ENCODE peak calls at places on chromosomes 16 and 17, in eight cellular contexts. One of them, this sample, is unnamed. For H3K4me1, the result is how much of the 10 kb centered on the place peaks cover.

GRCh38 chr17:34249497-34249877 is 5.6 kb upstream of the CCL2 start:
- DNase-seq in tibial artery: no peak
- DNase-seq in suprapubic skin: no peak
- DNase-seq in fibroblast of lung: no peak
- DNase-seq in left lung: no peak
- DNase-seq in Peyer's patch: no peak
- DNase-seq in astrocyte: no peak
- DNase-seq in H1: no peak
- DNase-seq in this sample: no peak

GRCh38 chr17:37458805-37459204 is 30.9 kb upstream of the DUSP14 start:
- DNase-seq in tibial artery: no peak
- DNase-seq in suprapubic skin: no peak
- DNase-seq in fibroblast of lung: peak
- DNase-seq in left lung: no peak
- DNase-seq in Peyer's patch: no peak
- DNase-seq in astrocyte: peak
- DNase-seq in H1: no peak
- DNase-seq in this sample: no peak

GRCh38 chr17:75031972-75032895 is 14.5 kb downstream of the ATP5PD start:
- DNase-seq in tibial artery: peak
- DNase-seq in suprapubic skin: peak
- DNase-seq in fibroblast of lung: peak
- DNase-seq in left lung: peak
- DNase-seq in Peyer's patch: peak
- DNase-seq in astrocyte: peak
- DNase-seq in H1: peak
- DNase-seq in this sample: peak

GRCh38 chr17:13367154-13367553 is 234.6 kb downstream of the HS3ST3A1 start:
- DNase-seq in tibial artery: no peak
- DNase-seq in suprapubic skin: no peak
- DNase-seq in fibroblast of lung: no peak
- DNase-seq in left lung: no peak
- DNase-seq in Peyer's patch: no peak
- DNase-seq in astrocyte: no peak
- DNase-seq in H1: no peak
- DNase-seq in this sample: no peak

GRCh38 chr17:65743313-65743665 is 181.8 kb upstream of the AXIN2 start:
- DNase-seq in tibial artery: no peak
- DNase-seq in suprapubic skin: no peak
- DNase-seq in fibroblast of lung: peak
- DNase-seq in left lung: no peak
- DNase-seq in Peyer's patch: no peak
- DNase-seq in astrocyte: peak
- DNase-seq in H1: no peak
- DNase-seq in this sample: no peak

GRCh38 chr17:33628500-33629336 is 335.6 kb upstream of the ASIC2 start:
- DNase-seq in tibial artery: no peak
- DNase-seq in suprapubic skin: no peak
- DNase-seq in fibroblast of lung: no peak
- DNase-seq in left lung: no peak
- DNase-seq in Peyer's patch: no peak
- DNase-seq in astrocyte: no peak
- DNase-seq in H1: no peak
- DNase-seq in this sample: no peak

GRCh38 chr16:9761870-9762269 is 420.4 kb downstream of the GRIN2A start:
- DNase-seq in tibial artery: no peak
- DNase-seq in suprapubic skin: no peak
- DNase-seq in fibroblast of lung: no peak
- DNase-seq in left lung: no peak
- DNase-seq in Peyer's patch: no peak
- DNase-seq in astrocyte: no peak
- DNase-seq in H1: no peak
- DNase-seq in this sample: no peak

GRCh38 chr16:83117810-83118209 is 491.0 kb downstream of the CDH13 start:
- DNase-seq in tibial artery: no peak
- DNase-seq in suprapubic skin: no peak
- DNase-seq in fibroblast of lung: no peak
- DNase-seq in left lung: no peak
- DNase-seq in Peyer's patch: no peak
- DNase-seq in astrocyte: no peak
- DNase-seq in H1: no peak
- DNase-seq in this sample: no peak

GRCh38 chr17:69608808-69609494 is 194.5 kb downstream of the MAP2K6 start:
- DNase-seq in tibial artery: peak
- DNase-seq in suprapubic skin: no peak
- DNase-seq in fibroblast of lung: peak
- DNase-seq in left lung: no peak
- DNase-seq in Peyer's patch: no peak
- DNase-seq in astrocyte: peak
- DNase-seq in H1: no peak
- DNase-seq in this sample: no peak

GRCh38 chr16:81817789-81818304 is 38.8 kb downstream of the PLCG2 start:
- DNase-seq in tibial artery: no peak
- DNase-seq in suprapubic skin: no peak
- DNase-seq in fibroblast of lung: no peak
- DNase-seq in left lung: no peak
- DNase-seq in Peyer's patch: peak
- DNase-seq in astrocyte: no peak
- DNase-seq in H1: no peak
- DNase-seq in this sample: peak
- H3K4me1 ChIP-seq in tibial artery: under half
- H3K4me1 ChIP-seq in suprapubic skin: under half
- H3K4me1 ChIP-seq in fibroblast of lung: under half
- H3K4me1 ChIP-seq in left lung: under half
- H3K4me1 ChIP-seq in Peyer's patch: under half
- H3K4me1 ChIP-seq in astrocyte: under half
- H3K4me1 ChIP-seq in H1: under half
- H3K4me1 ChIP-seq in this sample: under half

GRCh38 chr17:19940722-19941464 is 36.7 kb downstream of the AKAP10 start:
- DNase-seq in tibial artery: no peak
- DNase-seq in suprapubic skin: no peak
- DNase-seq in fibroblast of lung: peak
- DNase-seq in left lung: no peak
- DNase-seq in Peyer's patch: no peak
- DNase-seq in astrocyte: peak
- DNase-seq in H1: no peak
- DNase-seq in this sample: no peak

GRCh38 chr17:19943026-19943425 is 34.6 kb downstream of the AKAP10 start:
- DNase-seq in tibial artery: no peak
- DNase-seq in suprapubic skin: no peak
- DNase-seq in fibroblast of lung: no peak
- DNase-seq in left lung: no peak
- DNase-seq in Peyer's patch: no peak
- DNase-seq in astrocyte: peak
- DNase-seq in H1: no peak
- DNase-seq in this sample: no peak

GRCh38 chr17:19945009-19945650 is 32.5 kb downstream of the AKAP10 start:
- DNase-seq in tibial artery: no peak
- DNase-seq in suprapubic skin: no peak
- DNase-seq in fibroblast of lung: no peak
- DNase-seq in left lung: no peak
- DNase-seq in Peyer's patch: no peak
- DNase-seq in astrocyte: no peak
- DNase-seq in H1: no peak
- DNase-seq in this sample: no peak

GRCh38 chr17:19946921-19947320 is 30.7 kb downstream of the AKAP10 start:
- DNase-seq in tibial artery: no peak
- DNase-seq in suprapubic skin: no peak
- DNase-seq in fibroblast of lung: no peak
- DNase-seq in left lung: no peak
- DNase-seq in Peyer's patch: no peak
- DNase-seq in astrocyte: no peak
- DNase-seq in H1: no peak
- DNase-seq in this sample: no peak

GRCh38 chr17:19943599-19943998 is 34.0 kb downstream of the AKAP10 start:
- DNase-seq in tibial artery: no peak
- DNase-seq in suprapubic skin: no peak
- DNase-seq in fibroblast of lung: no peak
- DNase-seq in left lung: no peak
- DNase-seq in Peyer's patch: no peak
- DNase-seq in astrocyte: no peak
- DNase-seq in H1: no peak
- DNase-seq in this sample: no peak
- H3K4me3 ChIP-seq in tibial artery: no peak
- H3K4me3 ChIP-seq in suprapubic skin: no peak
- H3K4me3 ChIP-seq in fibroblast of lung: no peak
- H3K4me3 ChIP-seq in left lung: no peak
- H3K4me3 ChIP-seq in Peyer's patch: no peak
- H3K4me3 ChIP-seq in astrocyte: no peak
- H3K4me3 ChIP-seq in H1: no peak
- H3K4me3 ChIP-seq in this sample: no peak

DNA sequence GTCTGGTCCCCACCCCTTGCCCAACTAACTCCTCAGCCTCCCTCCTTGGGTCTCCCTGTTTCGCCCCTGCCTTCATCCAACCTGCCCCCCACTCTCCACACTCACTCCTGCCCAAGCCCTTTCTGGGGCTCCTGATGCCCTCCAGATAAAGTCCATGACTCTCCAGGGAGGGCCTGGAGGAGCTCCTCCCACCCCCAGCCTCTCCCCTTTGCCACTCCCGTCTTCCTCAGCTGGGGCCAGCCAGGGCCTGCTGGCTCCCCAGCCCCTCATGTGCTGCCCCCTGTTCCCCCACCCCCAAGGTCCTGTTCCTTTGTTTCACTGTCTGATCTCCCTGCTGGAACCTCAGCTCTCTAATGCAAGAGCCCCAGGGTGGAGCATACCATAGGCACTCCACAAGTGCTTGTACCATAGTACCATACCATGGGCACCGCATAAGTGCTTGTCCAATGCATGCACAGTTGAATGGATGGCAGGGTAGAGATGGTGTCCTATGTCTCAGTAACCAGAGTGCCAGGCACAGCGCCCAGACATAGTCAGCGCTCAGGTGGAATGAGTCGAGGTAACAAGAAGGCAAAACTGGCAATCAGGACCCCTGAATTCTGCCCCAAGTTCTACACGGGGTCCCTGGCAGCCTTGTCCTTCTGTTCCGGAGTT is 1.5 kb downstream of the PLCD3 start:
- DNase-seq in tibial artery: peak
- DNase-seq in suprapubic skin: no peak
- DNase-seq in fibroblast of lung: no peak
- DNase-seq in left lung: peak
- DNase-seq in Peyer's patch: no peak
- DNase-seq in astrocyte: no peak
- DNase-seq in H1: no peak
- DNase-seq in this sample: no peak
- H3K4me1 ChIP-seq in tibial artery: under half
- H3K4me1 ChIP-seq in suprapubic skin: half or more
- H3K4me1 ChIP-seq in fibroblast of lung: under half
- H3K4me1 ChIP-seq in left lung: under half
- H3K4me1 ChIP-seq in Peyer's patch: under half
- H3K4me1 ChIP-seq in astrocyte: under half
- H3K4me1 ChIP-seq in H1: under half
- H3K4me1 ChIP-seq in this sample: under half

GRCh38 chr17:2035549-2036490 is 5.9 kb downstream of the DPH1 start:
- DNase-seq in tibial artery: no peak
- DNase-seq in suprapubic skin: no peak
- DNase-seq in fibroblast of lung: no peak
- DNase-seq in left lung: peak
- DNase-seq in Peyer's patch: no peak
- DNase-seq in astrocyte: no peak
- DNase-seq in H1: no peak
- DNase-seq in this sample: no peak

GRCh38 chr17:2034806-2035548 is 5.0 kb downstream of the DPH1 start:
- DNase-seq in tibial artery: no peak
- DNase-seq in suprapubic skin: no peak
- DNase-seq in fibroblast of lung: peak
- DNase-seq in left lung: peak
- DNase-seq in Peyer's patch: no peak
- DNase-seq in astrocyte: peak
- DNase-seq in H1: no peak
- DNase-seq in this sample: no peak

GRCh38 chr17:2030779-2031163 is 818 bp downstream of the DPH1 start:
- DNase-seq in tibial artery: no peak
- DNase-seq in suprapubic skin: no peak
- DNase-seq in fibroblast of lung: no peak
- DNase-seq in left lung: peak
- DNase-seq in Peyer's patch: no peak
- DNase-seq in astrocyte: no peak
- DNase-seq in H1: no peak
- DNase-seq in this sample: no peak

GRCh38 chr17:2033128-2033527 is 3.2 kb downstream of the DPH1 start:
- DNase-seq in tibial artery: no peak
- DNase-seq in suprapubic skin: no peak
- DNase-seq in fibroblast of lung: no peak
- DNase-seq in left lung: no peak
- DNase-seq in Peyer's patch: no peak
- DNase-seq in astrocyte: no peak
- DNase-seq in H1: no peak
- DNase-seq in this sample: no peak

GRCh38 chr17:2034157-2034556 is 4.2 kb downstream of the DPH1 start:
- DNase-seq in tibial artery: no peak
- DNase-seq in suprapubic skin: no peak
- DNase-seq in fibroblast of lung: peak
- DNase-seq in left lung: no peak
- DNase-seq in Peyer's patch: no peak
- DNase-seq in astrocyte: peak
- DNase-seq in H1: no peak
- DNase-seq in this sample: no peak
- H3K4me3 ChIP-seq in tibial artery: no peak
- H3K4me3 ChIP-seq in suprapubic skin: no peak
- H3K4me3 ChIP-seq in fibroblast of lung: no peak
- H3K4me3 ChIP-seq in left lung: no peak
- H3K4me3 ChIP-seq in Peyer's patch: no peak
- H3K4me3 ChIP-seq in astrocyte: no peak
- H3K4me3 ChIP-seq in H1: no peak
- H3K4me3 ChIP-seq in this sample: no peak

DNA sequence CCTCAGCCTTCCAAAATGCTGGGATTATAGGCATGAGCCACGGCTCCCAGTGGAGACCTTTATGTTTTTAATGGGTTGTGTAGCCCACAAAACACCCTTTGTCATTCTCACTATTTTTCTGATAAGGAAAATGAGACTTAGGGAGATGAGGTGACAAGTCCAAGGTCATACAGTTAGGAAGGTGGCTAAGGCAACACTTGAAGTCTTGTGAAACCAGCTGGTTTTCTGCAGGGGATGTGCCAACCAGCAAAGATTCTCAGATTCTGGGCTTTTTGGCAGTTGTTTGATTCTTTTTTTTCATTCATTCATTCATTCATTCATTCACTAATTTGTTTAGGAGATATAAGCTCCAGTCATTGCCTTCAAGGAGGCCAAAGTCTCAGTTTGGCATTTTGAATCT is 10.0 kb upstream of the PHOSPHO1 start:
- DNase-seq in tibial artery: no peak
- DNase-seq in suprapubic skin: no peak
- DNase-seq in fibroblast of lung: no peak
- DNase-seq in left lung: no peak
- DNase-seq in Peyer's patch: no peak
- DNase-seq in astrocyte: no peak
- DNase-seq in H1: no peak
- DNase-seq in this sample: no peak
- H3K4me1 ChIP-seq in tibial artery: under half
- H3K4me1 ChIP-seq in suprapubic skin: under half
- H3K4me1 ChIP-seq in fibroblast of lung: under half
- H3K4me1 ChIP-seq in left lung: under half
- H3K4me1 ChIP-seq in Peyer's patch: under half
- H3K4me1 ChIP-seq in astrocyte: under half
- H3K4me1 ChIP-seq in H1: under half
- H3K4me1 ChIP-seq in this sample: under half

This sample was measured in lower lobe of right lung.